ENCODE peak calls at places on chromosome 3, in five cellular contexts. One of them, this sample, is unnamed.

GRCh38 chr3:194986208-194987043 is 284.5 kb downstream of the XXYLT1 start:
- DNase-seq in left lung: peak
- DNase-seq in astrocyte: no peak
- DNase-seq in PC-3: peak
- DNase-seq in uterus: no peak
- DNase-seq in this sample: no peak

GRCh38 chr3:79038057-79038456 is 729.7 kb downstream of the ROBO1 start:
- DNase-seq in left lung: no peak
- DNase-seq in astrocyte: no peak
- DNase-seq in PC-3: no peak
- DNase-seq in uterus: no peak
- DNase-seq in this sample: no peak

GRCh38 chr3:46668591-46668990 is 24.9 kb downstream of the ALS2CL start:
- DNase-seq in left lung: no peak
- DNase-seq in astrocyte: no peak
- DNase-seq in PC-3: no peak
- DNase-seq in uterus: no peak
- DNase-seq in this sample: peak

GRCh38 chr3:190941694-190942280 is 79.3 kb upstream of the GMNC start:
- DNase-seq in left lung: no peak
- DNase-seq in astrocyte: no peak
- DNase-seq in PC-3: no peak
- DNase-seq in uterus: no peak
- DNase-seq in this sample: no peak

GRCh38 chr3:126357299-126358037 is at the start of gene KLF15:
- DNase-seq in left lung: peak
- DNase-seq in astrocyte: peak
- DNase-seq in PC-3: peak
- DNase-seq in uterus: peak
- DNase-seq in this sample: peak

GRCh38 chr3:46954178-46954577 is 22.4 kb downstream of the CCDC12 start:
- DNase-seq in left lung: no peak
- DNase-seq in astrocyte: no peak
- DNase-seq in PC-3: no peak
- DNase-seq in uterus: no peak
- DNase-seq in this sample: peak

GRCh38 chr3:189720746-189721426 is 89.7 kb downstream of the TP63 start:
- DNase-seq in left lung: no peak
- DNase-seq in astrocyte: no peak
- DNase-seq in PC-3: no peak
- DNase-seq in uterus: no peak
- DNase-seq in this sample: no peak

GRCh38 chr3:128145279-128145678 is 8.0 kb upstream of the EEFSEC start:
- DNase-seq in left lung: peak
- DNase-seq in astrocyte: no peak
- DNase-seq in PC-3: no peak
- DNase-seq in uterus: no peak
- DNase-seq in this sample: peak

GRCh38 chr3:105970283-105970682 is 101.5 kb upstream of the CBLB start:
- DNase-seq in left lung: peak
- DNase-seq in astrocyte: peak
- DNase-seq in PC-3: peak
- DNase-seq in uterus: no peak
- DNase-seq in this sample: peak

GRCh38 chr3:114022145-114022544 is 34.2 kb downstream of the CCDC191 start:
- DNase-seq in left lung: no peak
- DNase-seq in astrocyte: peak
- DNase-seq in PC-3: no peak
- DNase-seq in uterus: no peak
- DNase-seq in this sample: no peak

GRCh38 chr3:140296796-140297352 is 361.9 kb downstream of the CLSTN2 start:
- DNase-seq in left lung: no peak
- DNase-seq in astrocyte: peak
- DNase-seq in PC-3: no peak
- DNase-seq in uterus: no peak
- DNase-seq in this sample: no peak

GRCh38 chr3:73605388-73605787 is 19.4 kb downstream of the PDZRN3 start:
- DNase-seq in left lung: no peak
- DNase-seq in astrocyte: peak
- DNase-seq in PC-3: no peak
- DNase-seq in uterus: peak
- DNase-seq in this sample: no peak

GRCh38 chr3:184157206-184157605 is 2.0 kb downstream of the DVL3 start:
- DNase-seq in left lung: no peak
- DNase-seq in astrocyte: no peak
- DNase-seq in PC-3: no peak
- DNase-seq in uterus: no peak
- DNase-seq in this sample: no peak
- H3K4me3 ChIP-seq in left lung: peak
- H3K4me3 ChIP-seq in astrocyte: peak
- H3K4me3 ChIP-seq in PC-3: peak
- H3K4me3 ChIP-seq in uterus: peak
- H3K4me3 ChIP-seq in this sample: peak

DNA sequence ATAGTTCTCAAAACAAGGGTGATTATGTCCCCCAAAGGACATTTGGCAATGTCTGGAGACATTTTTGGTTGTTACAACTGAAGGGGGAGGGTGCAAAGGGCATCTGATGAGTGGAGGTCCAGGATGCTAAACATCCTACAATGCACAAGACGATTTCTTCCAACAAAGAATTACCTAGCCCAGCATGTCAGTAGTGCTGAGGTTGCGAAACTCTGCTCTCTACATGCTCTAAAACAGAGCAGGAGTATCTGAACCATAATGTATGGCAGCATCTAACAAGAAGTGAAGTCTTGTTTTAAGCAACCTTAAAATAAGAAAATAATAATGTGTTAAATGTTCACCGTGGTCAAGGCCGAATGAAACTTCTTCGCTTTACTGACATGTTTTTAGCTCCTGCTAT is 7.0 kb downstream of the GYG1 start:
- DNase-seq in left lung: no peak
- DNase-seq in astrocyte: no peak
- DNase-seq in PC-3: no peak
- DNase-seq in uterus: no peak
- DNase-seq in this sample: no peak
- H3K4me3 ChIP-seq in left lung: no peak
- H3K4me3 ChIP-seq in astrocyte: no peak
- H3K4me3 ChIP-seq in PC-3: no peak
- H3K4me3 ChIP-seq in uterus: no peak
- H3K4me3 ChIP-seq in this sample: no peak

GRCh38 chr3:39296197-39297077 is 16.6 kb upstream of the CX3CR1 start:
- DNase-seq in left lung: no peak
- DNase-seq in astrocyte: no peak
- DNase-seq in PC-3: no peak
- DNase-seq in uterus: no peak
- DNase-seq in this sample: no peak

GRCh38 chr3:39294446-39295183 is 14.8 kb upstream of the CX3CR1 start:
- DNase-seq in left lung: no peak
- DNase-seq in astrocyte: no peak
- DNase-seq in PC-3: no peak
- DNase-seq in uterus: no peak
- DNase-seq in this sample: no peak

GRCh38 chr3:39291903-39292329 is 12.1 kb upstream of the CX3CR1 start:
- DNase-seq in left lung: peak
- DNase-seq in astrocyte: no peak
- DNase-seq in PC-3: peak
- DNase-seq in uterus: peak
- DNase-seq in this sample: peak

GRCh38 chr3:39292961-39293360 is 13.1 kb upstream of the CX3CR1 start:
- DNase-seq in left lung: no peak
- DNase-seq in astrocyte: no peak
- DNase-seq in PC-3: no peak
- DNase-seq in uterus: no peak
- DNase-seq in this sample: no peak

DNA sequence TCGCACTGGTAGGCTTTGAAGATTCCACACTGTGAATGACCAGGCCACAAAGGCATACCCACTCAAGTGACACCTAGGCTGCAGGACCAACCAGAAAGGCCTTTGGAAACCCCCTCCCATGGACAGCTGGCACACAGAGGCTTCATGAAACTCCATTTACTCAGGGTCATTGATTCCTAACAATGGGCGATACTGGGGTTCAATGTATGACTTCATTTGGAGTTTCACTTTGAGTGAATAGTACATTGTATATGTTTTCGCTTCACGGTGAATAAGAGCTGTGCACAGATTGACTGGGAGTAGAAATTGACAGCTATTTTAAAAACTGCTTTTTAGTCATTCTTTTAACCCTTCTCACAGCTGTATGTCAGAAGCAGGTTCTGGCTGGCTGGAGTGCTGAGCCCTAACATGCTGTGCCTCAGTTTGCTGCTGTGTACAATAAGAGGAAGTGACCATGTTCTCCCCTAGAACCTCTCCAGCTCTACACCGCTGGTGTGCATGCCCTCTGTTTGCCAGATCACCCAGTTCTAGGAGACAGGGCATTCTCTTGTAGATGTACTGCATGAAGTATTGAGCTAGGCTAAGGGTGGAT is 15.4 kb upstream of the CX3CR1 start:
- DNase-seq in left lung: no peak
- DNase-seq in astrocyte: no peak
- DNase-seq in PC-3: no peak
- DNase-seq in uterus: no peak
- DNase-seq in this sample: no peak
- H3K4me3 ChIP-seq in left lung: no peak
- H3K4me3 ChIP-seq in astrocyte: no peak
- H3K4me3 ChIP-seq in PC-3: no peak
- H3K4me3 ChIP-seq in uterus: no peak
- H3K4me3 ChIP-seq in this sample: no peak

GRCh38 chr3:96510334-96510733 is 304.1 kb upstream of the EPHA6 start:
- DNase-seq in left lung: no peak
- DNase-seq in astrocyte: no peak
- DNase-seq in PC-3: no peak
- DNase-seq in uterus: no peak
- DNase-seq in this sample: no peak
- H3K4me3 ChIP-seq in left lung: no peak
- H3K4me3 ChIP-seq in astrocyte: no peak
- H3K4me3 ChIP-seq in PC-3: no peak
- H3K4me3 ChIP-seq in uterus: no peak
- H3K4me3 ChIP-seq in this sample: no peak

This sample was measured in tibial artery.